ENCODE peak calls at places on chromosome 7, in eight cellular contexts. I is right cardiac atrium; V is Karpas-422; H is mammary epithelial cell; Q is left ventricle myocardium inferior; K is CD8-positive, alpha-beta memory T cell; W is upper lobe of right lung; E is H9. D is an unnamed sample.

GRCh38 chr7:85464042-85464651 is 277.3 kb upstream of the SEMA3D start:
- DNase-seq in Q (no peak), K (no peak), E (no peak), V (peak), H (no peak), W (no peak), I (no peak), D (no peak)

GRCh38 chr7:157693521-157694388 is 357.0 kb downstream of the DNAJB6 start:
- DNase-seq in W (peak), E (peak), I (no peak), Q (no peak), V (no peak), K (no peak), H (no peak), D (peak)

GRCh38 chr7:107180378-107180777 is 11.6 kb downstream of the HBP1 start:
- DNase-seq in Q (no peak), K (peak), W (no peak), H (peak), E (no peak), V (no peak), I (peak), D (no peak)

GRCh38 chr7:30088362-30088761 is 46.4 kb upstream of the MTURN start:
- DNase-seq in K (no peak), E (no peak), I (no peak), V (no peak), W (no peak), H (no peak), Q (no peak), D (no peak)

GRCh38 chr7:35748348-35748747 is 52.5 kb upstream of the SEPTIN7 start:
- DNase-seq in Q (no peak), W (no peak), K (no peak), E (no peak), V (no peak), H (no peak), I (no peak), D (no peak)

GRCh38 chr7:43700646-43701501 is 28.4 kb downstream of the COA1 start:
- DNase-seq in K (no peak), V (no peak), H (no peak), E (no peak), W (no peak), I (no peak), Q (no peak), D (no peak)

GRCh38 chr7:101775181-101775580 is 42.2 kb upstream of the CUX1 start:
- DNase-seq in W (no peak), E (no peak), H (no peak), I (no peak), Q (no peak), V (no peak), K (no peak), D (no peak)

GRCh38 chr7:148723846-148724245 is 25.1 kb downstream of the CUL1 start:
- DNase-seq in K (no peak), I (no peak), E (no peak), Q (no peak), W (no peak), H (no peak), V (no peak), D (no peak)

GRCh38 chr7:140391634-140392033 is 6.7 kb downstream of the SLC37A3 start:
- DNase-seq in E (no peak), W (no peak), H (no peak), V (no peak), Q (no peak), K (no peak), I (no peak), D (no peak)

GRCh38 chr7:149217570-149217969 is 21.9 kb upstream of the ZNF212 start:
- DNase-seq in K (no peak), W (no peak), V (no peak), I (no peak), E (no peak), Q (no peak), H (no peak), D (no peak)

DNA sequence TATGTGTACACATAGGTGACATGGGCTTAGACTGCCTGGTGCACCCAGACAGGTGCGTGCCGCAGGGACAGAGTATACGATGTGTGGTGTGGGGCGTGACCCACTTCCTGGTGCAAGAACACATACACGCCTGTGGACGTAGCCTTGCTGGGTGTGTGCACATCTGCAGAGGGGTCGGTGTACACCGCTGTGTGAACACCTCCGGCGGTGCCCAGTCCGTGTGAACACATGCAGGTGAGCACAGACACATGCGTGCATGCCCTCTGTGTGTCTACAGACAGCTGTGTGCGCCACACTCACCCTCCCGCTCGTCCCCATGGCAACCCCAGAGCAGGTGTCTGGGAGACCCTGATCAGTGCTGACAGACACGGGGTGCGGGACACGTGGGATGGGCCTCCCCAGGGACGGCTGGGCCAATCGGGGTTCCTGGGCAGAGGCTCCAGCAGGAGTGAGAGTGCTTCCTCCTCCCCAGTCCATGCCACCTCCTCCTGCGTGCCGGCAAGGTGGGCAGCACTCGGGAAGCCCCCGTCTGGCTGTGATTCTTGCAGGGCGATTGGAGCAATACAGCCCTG is 23.4 kb downstream of the ELFN1 start:
- DNase-seq in W (peak), E (peak), V (no peak), Q (peak), H (no peak), I (peak), K (no peak), D (peak)
- H3K27ac ChIP-seq in W (no peak), E (no peak), V (no peak), Q (peak), H (no peak), I (no peak), K (no peak), D (no peak)

GRCh38 chr7:123715793-123716192 is 33.0 kb downstream of the WASL start:
- DNase-seq in E (no peak), W (no peak), Q (no peak), H (no peak), K (no peak), V (no peak), I (no peak), D (no peak)

GRCh38 chr7:123716877-123717276 is 31.9 kb downstream of the WASL start:
- DNase-seq in I (no peak), W (no peak), H (no peak), E (no peak), K (no peak), V (no peak), Q (no peak), D (no peak)

GRCh38 chr7:123712619-123713018 is 36.2 kb downstream of the WASL start:
- DNase-seq in Q (no peak), E (no peak), W (no peak), H (peak), I (no peak), K (no peak), V (no peak), D (no peak)

GRCh38 chr7:123715198-123715597 is 33.6 kb downstream of the WASL start:
- DNase-seq in K (no peak), Q (no peak), V (no peak), I (no peak), W (no peak), H (no peak), E (no peak), D (no peak)

DNA sequence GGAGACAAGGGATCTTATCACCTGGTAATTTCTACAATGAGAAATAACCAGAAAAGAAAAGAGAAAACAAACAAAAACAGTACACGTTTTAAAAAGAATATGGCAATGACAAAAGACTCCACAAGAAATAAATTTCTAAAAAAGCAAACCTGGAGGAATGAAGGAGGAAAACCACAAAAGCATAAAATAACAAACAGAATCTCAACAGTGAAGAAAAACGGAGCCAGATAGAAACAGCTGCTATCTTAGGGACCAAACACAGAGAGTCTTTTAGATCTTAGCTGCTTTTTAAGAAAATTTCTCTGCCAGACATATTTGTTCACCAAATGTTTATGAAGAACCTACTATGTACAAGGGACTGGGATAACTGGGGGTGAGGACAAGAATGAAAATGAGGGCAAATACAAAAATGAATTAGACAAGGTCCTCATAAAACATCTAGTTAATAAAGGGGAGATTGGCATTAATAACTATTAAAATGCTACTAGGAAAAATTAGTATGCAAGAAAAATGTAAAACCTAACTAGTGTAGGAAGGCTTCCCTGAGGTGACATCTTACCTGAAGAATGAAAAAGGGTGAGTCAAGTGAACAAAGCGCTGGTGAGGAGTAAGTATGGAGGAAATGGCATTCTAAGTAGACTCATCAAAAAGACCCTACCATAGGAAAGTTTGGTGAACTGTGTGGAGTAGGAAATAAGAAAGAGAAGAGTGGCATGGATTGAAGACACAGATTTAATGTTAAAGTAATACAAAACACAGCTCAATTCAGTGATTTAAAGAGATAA is 34.3 kb downstream of the WASL start:
- DNase-seq in I (no peak), W (no peak), Q (no peak), K (no peak), V (no peak), E (no peak), H (peak), D (no peak)
- H3K27ac ChIP-seq in I (no peak), W (no peak), Q (no peak), K (no peak), V (no peak), E (no peak), H (no peak), D (no peak)

GRCh38 chr7:28986723-28987122 is 28.6 kb upstream of the TRIL start:
- DNase-seq in V (peak), W (no peak), E (no peak), Q (no peak), I (no peak), H (no peak), K (no peak), D (no peak)
- H3K27ac ChIP-seq in V (no peak), W (peak), E (no peak), Q (peak), I (no peak), H (no peak), K (no peak), D (peak)

DNA sequence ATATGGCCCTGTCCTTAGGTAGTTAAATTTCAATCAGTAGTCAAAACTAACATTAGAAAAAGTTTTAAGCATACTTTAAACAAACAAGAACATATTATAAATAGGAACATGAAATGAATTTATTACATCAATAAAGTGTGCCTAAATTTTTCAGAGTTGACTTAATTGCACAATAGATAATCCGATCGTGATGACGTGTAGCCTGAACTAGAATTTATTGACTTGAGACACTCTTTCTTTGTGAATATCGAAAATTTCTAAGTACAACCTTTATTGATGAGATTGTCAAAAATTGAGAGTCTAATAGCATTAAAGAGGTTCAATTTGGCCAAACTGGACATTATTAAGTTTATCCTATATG is 56.0 kb downstream of the CALD1 start:
- DNase-seq in E (no peak), V (no peak), Q (no peak), I (no peak), H (no peak), W (no peak), K (no peak), D (no peak)
- H3K27ac ChIP-seq in E (no peak), V (no peak), Q (peak), I (peak), H (no peak), W (no peak), K (no peak), D (peak)

GRCh38 chr7:47875406-47875805 is 72.9 kb downstream of the PKD1L1 start:
- DNase-seq in W (no peak), V (no peak), I (no peak), E (no peak), H (no peak), K (no peak), Q (no peak), D (no peak)
- H3K27ac ChIP-seq in W (no peak), V (no peak), I (no peak), E (no peak), H (no peak), K (no peak), Q (peak), D (no peak)